ENCODE peak calls at places on chromosomes 16 and 17, in seven cellular contexts. D is SJCRH30, C is fibroblast of gingiva, W is NCI-H446, L is AG08395, F is MCF 10A, E is fibroblast of pulmonary artery. I is an unnamed sample.

GRCh38 chr17:48613862-48614694 is 1.0 kb downstream of the HOXB8 start:
- DNase-seq in L (no peak), D (no peak), W (no peak), E (no peak), C (no peak), F (no peak), I (peak)

GRCh38 chr16:51544850-51545467 is 393.9 kb upstream of the SALL1 start:
- DNase-seq in D (no peak), W (no peak), F (no peak), E (no peak), L (no peak), C (no peak), I (no peak)

GRCh38 chr17:41894791-41895331 is 23.9 kb downstream of the ACLY start:
- DNase-seq in F (no peak), W (no peak), E (peak), C (peak), L (peak), D (no peak), I (peak)

GRCh38 chr16:86191663-86192062 is 292.7 kb downstream of the IRF8 start:
- DNase-seq in D (no peak), E (no peak), L (no peak), W (no peak), C (no peak), F (no peak), I (no peak)

GRCh38 chr17:77734371-77735050 is 224.0 kb upstream of the TNRC6C start:
- DNase-seq in E (peak), F (peak), W (peak), D (peak), C (peak), L (peak), I (peak)

GRCh38 chr17:64196626-64197025 is 66.4 kb downstream of the TEX2 start:
- DNase-seq in C (peak), W (no peak), L (peak), F (peak), D (no peak), E (peak), I (peak)

GRCh38 chr16:70735141-70735979 is 49.5 kb upstream of the MTSS2 start:
- DNase-seq in L (peak), F (no peak), C (peak), E (peak), D (peak), W (no peak), I (peak)

GRCh38 chr17:68634345-68634876 is 33.2 kb upstream of the FAM20A start:
- DNase-seq in F (no peak), L (no peak), E (no peak), D (no peak), C (no peak), W (no peak), I (no peak)

GRCh38 chr17:81513669-81514484 is 1.3 kb upstream of the ACTG1 start:
- DNase-seq in E (peak), D (peak), W (no peak), F (peak), C (peak), L (peak), I (peak)

GRCh38 chr17:69711504-69711903 is 297.0 kb downstream of the MAP2K6 start:
- DNase-seq in W (no peak), C (no peak), L (no peak), E (no peak), D (no peak), F (no peak), I (no peak)

GRCh38 chr17:71224824-71225575 is 895.8 kb upstream of the SOX9 start:
- DNase-seq in C (no peak), L (no peak), W (no peak), F (peak), D (no peak), E (peak), I (no peak)

GRCh38 chr17:73976676-73977521 is 226.6 kb upstream of the RPL38 start:
- DNase-seq in E (peak), C (no peak), L (peak), W (peak), D (peak), F (no peak), I (no peak)

GRCh38 chr17:43530303-43531081 is 15.6 kb downstream of the ETV4 start:
- DNase-seq in E (peak), D (peak), W (no peak), L (peak), F (no peak), C (peak), I (peak)

GRCh38 chr16:51113254-51114125 is 37.6 kb downstream of the SALL1 start:
- DNase-seq in W (no peak), F (no peak), D (no peak), L (no peak), C (no peak), E (no peak), I (no peak)

GRCh38 chr17:49297141-49297540 is 64.9 kb downstream of the ZNF652 start:
- DNase-seq in C (no peak), L (no peak), F (no peak), D (no peak), W (no peak), E (no peak), I (no peak)

GRCh38 chr16:86143666-86144065 is 244.7 kb downstream of the IRF8 start:
- DNase-seq in C (no peak), D (no peak), F (no peak), W (no peak), L (no peak), E (no peak), I (no peak)

GRCh38 chr17:68909066-68909465 is 46.1 kb downstream of the ABCA8 start:
- DNase-seq in C (peak), D (no peak), F (peak), W (no peak), L (peak), E (peak), I (peak)

GRCh38 chr16:51685498-51685897 is 534.4 kb upstream of the SALL1 start:
- DNase-seq in L (no peak), F (no peak), C (no peak), D (no peak), W (no peak), E (no peak), I (no peak)

GRCh38 chr17:41478240-41478639 is 2.7 kb downstream of the KRT35 start:
- DNase-seq in W (no peak), D (no peak), E (no peak), L (no peak), C (no peak), F (no peak), I (no peak)

GRCh38 chr16:27639588-27640276 is 89.8 kb downstream of the KATNIP start:
- DNase-seq in W (peak), L (peak), F (peak), D (peak), C (peak), E (peak), I (peak)

GRCh38 chr17:38434178-38434665 is 6.0 kb downstream of the ARHGAP23 start:
- DNase-seq in L (no peak), D (no peak), W (no peak), F (no peak), E (no peak), C (no peak), I (no peak)

GRCh38 chr16:58451945-58452401 is 48.0 kb upstream of the NDRG4 start:
- DNase-seq in E (peak), W (no peak), C (peak), D (no peak), F (peak), L (peak), I (peak)

GRCh38 chr16:19130385-19130784 is 16.6 kb downstream of the ITPRIPL2 start:
- DNase-seq in C (no peak), D (no peak), L (no peak), W (no peak), E (no peak), F (no peak), I (no peak)

GRCh38 chr17:42928714-42929496 is 28.3 kb downstream of the G6PC1 start:
- DNase-seq in C (peak), W (no peak), F (peak), D (peak), E (peak), L (peak), I (peak)

GRCh38 chr17:44794699-44795413 is 35.2 kb downstream of the GJC1 start:
- DNase-seq in F (peak), L (peak), E (peak), W (no peak), C (peak), D (peak), I (peak)

GRCh38 chr16:20260215-20261009 is 66.9 kb downstream of the GP2 start:
- DNase-seq in D (no peak), F (no peak), W (no peak), E (no peak), L (no peak), C (no peak), I (no peak)

GRCh38 chr17:44115585-44116415 is 7.6 kb downstream of the HDAC5 start:
- DNase-seq in E (peak), C (peak), F (no peak), D (peak), W (no peak), L (peak), I (no peak)

GRCh38 chr16:67707790-67708189 is 11.3 kb downstream of the GFOD2 start:
- DNase-seq in L (no peak), D (no peak), F (no peak), W (no peak), C (no peak), E (no peak), I (no peak)

GRCh38 chr16:4058386-4058785 is 57.9 kb downstream of the ADCY9 start:
- DNase-seq in D (no peak), L (no peak), E (no peak), W (no peak), F (no peak), C (peak), I (peak)

GRCh38 chr16:85166699-85167588 is 54.7 kb upstream of the CIBAR2 start:
- DNase-seq in L (no peak), D (no peak), W (no peak), C (no peak), F (peak), E (no peak), I (no peak)

GRCh38 chr17:57916925-57917858 is 38.0 kb downstream of the CUEDC1 start:
- DNase-seq in C (no peak), D (no peak), W (no peak), E (no peak), F (no peak), L (no peak), I (no peak)

GRCh38 chr17:48690655-48691054 is 31.7 kb downstream of the PRAC1 start:
- DNase-seq in F (no peak), D (no peak), E (no peak), C (no peak), L (no peak), W (no peak), I (no peak)

GRCh38 chr16:84459517-84459894 is 45.0 kb downstream of the MEAK7 start:
- DNase-seq in C (no peak), F (no peak), W (no peak), L (no peak), E (no peak), D (no peak), I (no peak)

GRCh38 chr17:1036171-1036844 is 39.4 kb downstream of the TIMM22 start:
- DNase-seq in F (no peak), L (no peak), D (no peak), E (no peak), C (no peak), W (no peak), I (no peak)

GRCh38 chr17:81387235-81388060 is 7.8 kb upstream of the BAHCC1 start:
- DNase-seq in F (peak), C (peak), D (peak), E (peak), L (peak), W (no peak), I (peak)

GRCh38 chr16:1154291-1154886 is 1.5 kb downstream of the CACNA1H start:
- DNase-seq in D (no peak), L (no peak), F (no peak), C (no peak), E (no peak), W (no peak), I (no peak)

GRCh38 chr17:10776372-10776771 is 27.5 kb downstream of the TMEM238L start:
- DNase-seq in D (no peak), F (no peak), L (no peak), W (no peak), E (no peak), C (no peak), I (no peak)

GRCh38 chr16:88339926-88340754 is 42.6 kb upstream of the ZNF469 start:
- DNase-seq in W (no peak), L (no peak), F (no peak), E (no peak), D (no peak), C (no peak), I (no peak)

GRCh38 chr16:83652898-83653297 is 154.9 kb upstream of the HSBP1 start:
- DNase-seq in F (peak), C (no peak), W (no peak), E (peak), D (no peak), L (no peak), I (no peak)

GRCh38 chr17:31418773-31419350 is 27.4 kb downstream of the RAB11FIP4 start:
- DNase-seq in L (no peak), C (no peak), W (no peak), E (no peak), F (no peak), D (no peak), I (no peak)

I was measured in foreskin fibroblast.